ENCODE peak calls at places on chromosomes 5 and 9, in nine cellular contexts. S is A549, Z is astrocyte, W is K562, P is breast epithelium, T is cardiac fibroblast, N is WERI-Rb-1, A is brain microvascular endothelial cell, R is tibial nerve. U is an unnamed sample.

GRCh38 chr9:15104826-15105420 is 194.7 kb upstream of the FREM1 start:
- DNase-seq in S (peak), Z (peak), W (peak), P (no peak), T (peak), N (peak), A (peak), R (peak), U (peak)

GRCh38 chr9:70406446-70406862 is 8.0 kb downstream of the KLF9 start:
- DNase-seq in S (no peak), Z (peak), W (no peak), P (no peak), T (peak), N (no peak), A (peak), R (no peak), U (peak)

GRCh38 chr9:4211806-4212205 is 88.1 kb downstream of the GLIS3 start:
- DNase-seq in S (no peak), Z (no peak), W (no peak), P (no peak), T (no peak), N (no peak), A (no peak), R (no peak), U (no peak)

GRCh38 chr5:178180141-178180863 is 6.9 kb downstream of the GMCL2 start:
- DNase-seq in S (no peak), Z (no peak), W (no peak), P (no peak), T (no peak), N (no peak), A (no peak), R (no peak), U (no peak)

GRCh38 chr9:91992636-91993035 is 42.6 kb upstream of the ROR2 start:
- DNase-seq in S (no peak), Z (no peak), W (no peak), P (no peak), T (no peak), N (no peak), A (peak), R (no peak), U (no peak)

GRCh38 chr9:115111854-115112253 is 6.1 kb downstream of the TNC start:
- DNase-seq in S (no peak), Z (no peak), W (no peak), P (no peak), T (no peak), N (no peak), A (no peak), R (no peak), U (no peak)

GRCh38 chr9:2991292-2991691 is 147.4 kb upstream of the PUM3 start:
- DNase-seq in S (no peak), Z (no peak), W (no peak), P (no peak), T (no peak), N (no peak), A (no peak), R (no peak), U (no peak)

GRCh38 chr5:180519098-180519497 is 24.9 kb downstream of the CNOT6 start:
- DNase-seq in S (no peak), Z (peak), W (no peak), P (no peak), T (peak), N (no peak), A (no peak), R (no peak), U (no peak)

GRCh38 chr5:57094753-57095683 is 78.8 kb upstream of the GPBP1 start:
- DNase-seq in S (no peak), Z (no peak), W (no peak), P (no peak), T (peak), N (peak), A (peak), R (no peak), U (peak)

GRCh38 chr9:5375790-5376477 is 36.3 kb upstream of the RLN1 start:
- DNase-seq in S (no peak), Z (no peak), W (no peak), P (no peak), T (peak), N (no peak), A (no peak), R (no peak), U (no peak)

GRCh38 chr5:172353271-172353807 is 69.8 kb upstream of the UBTD2 start:
- DNase-seq in S (no peak), Z (no peak), W (no peak), P (no peak), T (no peak), N (no peak), A (no peak), R (no peak), U (no peak)

GRCh38 chr9:136664799-136665082 is 2.0 kb downstream of the EGFL7 start:
- DNase-seq in S (no peak), Z (no peak), W (no peak), P (no peak), T (no peak), N (no peak), A (no peak), R (no peak), U (no peak)

GRCh38 chr5:112210430-112211005 is 208.6 kb downstream of the EPB41L4A start:
- DNase-seq in S (peak), Z (peak), W (peak), P (no peak), T (peak), N (peak), A (peak), R (peak), U (peak)

GRCh38 chr5:106312360-106312759 is 1358.4 kb downstream of the EFNA5 start:
- DNase-seq in S (peak), Z (peak), W (no peak), P (no peak), T (peak), N (no peak), A (peak), R (no peak), U (no peak)

GRCh38 chr5:16489322-16489791 is 23.8 kb upstream of the ZNF622 start:
- DNase-seq in S (peak), Z (peak), W (peak), P (no peak), T (peak), N (no peak), A (no peak), R (peak), U (peak)

GRCh38 chr5:127386557-127386956 is 96.0 kb downstream of the MEGF10 start:
- DNase-seq in S (no peak), Z (peak), W (no peak), P (no peak), T (peak), N (no peak), A (peak), R (no peak), U (no peak)

GRCh38 chr5:80141147-80141671 is 106.1 kb downstream of the THBS4 start:
- DNase-seq in S (no peak), Z (no peak), W (no peak), P (peak), T (peak), N (peak), A (peak), R (peak), U (no peak)

GRCh38 chr9:125888220-125888619 is 141.0 kb downstream of the PBX3 start:
- DNase-seq in S (no peak), Z (peak), W (no peak), P (no peak), T (peak), N (no peak), A (no peak), R (no peak), U (no peak)

GRCh38 chr5:94415798-94416197 is 202.6 kb downstream of the KIAA0825 start:
- DNase-seq in S (no peak), Z (no peak), W (no peak), P (no peak), T (no peak), N (no peak), A (no peak), R (no peak), U (no peak)

GRCh38 chr9:126719677-126720435 is 85.0 kb upstream of the ZBTB43 start:
- DNase-seq in S (no peak), Z (peak), W (no peak), P (peak), T (peak), N (no peak), A (peak), R (peak), U (peak)

GRCh38 chr5:142896325-142897007 is 126.3 kb downstream of the ARHGAP26 start:
- DNase-seq in S (no peak), Z (no peak), W (no peak), P (no peak), T (no peak), N (no peak), A (no peak), R (no peak), U (no peak)

GRCh38 chr9:5510360-5510931 is at the start of gene PDCD1LG2:
- DNase-seq in S (no peak), Z (peak), W (no peak), P (no peak), T (peak), N (no peak), A (peak), R (no peak), U (peak)

GRCh38 chr5:172499287-172499686 is 45.0 kb upstream of the SH3PXD2B start:
- DNase-seq in S (no peak), Z (no peak), W (no peak), P (no peak), T (no peak), N (no peak), A (no peak), R (peak), U (no peak)

GRCh38 chr5:124894541-124894940 is 148.1 kb upstream of the ZNF608 start:
- DNase-seq in S (no peak), Z (no peak), W (no peak), P (no peak), T (no peak), N (no peak), A (no peak), R (no peak), U (no peak)

GRCh38 chr5:54713923-54714581 is 196.5 kb downstream of the SNX18 start:
- DNase-seq in S (no peak), Z (peak), W (no peak), P (no peak), T (peak), N (no peak), A (peak), R (no peak), U (no peak)

DNA sequence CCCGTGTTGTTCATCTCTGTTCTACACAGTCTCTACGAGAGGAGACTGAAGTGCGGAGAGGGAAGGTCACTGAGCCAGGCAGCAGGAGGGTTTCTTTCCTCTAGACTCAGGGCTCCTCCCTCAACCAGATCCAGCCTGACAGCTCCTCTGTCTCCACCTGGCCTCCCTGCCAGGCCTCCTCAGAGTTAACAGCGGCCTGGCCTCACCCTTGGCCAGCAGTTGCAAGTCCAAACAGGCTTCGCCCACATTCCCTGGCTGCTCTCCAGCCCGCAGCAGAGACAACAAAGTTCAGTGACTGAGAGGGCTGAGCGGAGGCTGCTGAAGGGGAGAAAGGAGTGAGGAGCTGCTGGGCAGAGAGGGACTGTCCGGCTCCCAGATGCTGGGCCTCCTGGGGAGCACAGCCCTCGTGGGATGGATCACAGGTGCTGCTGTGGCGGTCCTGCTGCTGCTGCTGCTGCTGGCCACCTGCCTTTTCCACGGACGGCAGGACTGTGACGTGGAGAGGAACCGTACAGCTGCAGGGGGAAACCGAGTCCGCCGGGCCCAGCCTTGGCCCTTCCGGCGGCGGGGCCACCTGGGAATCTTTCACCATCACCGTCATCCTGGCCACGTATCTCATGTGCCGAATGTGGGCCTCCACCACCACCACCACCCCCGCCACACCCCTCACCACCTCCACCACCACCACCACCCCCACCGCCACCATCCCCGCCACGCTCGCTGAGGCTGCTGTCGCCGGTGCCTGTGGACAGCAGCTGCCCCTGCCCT is at the start of gene HRCT1:
- DNase-seq in S (peak), Z (peak), W (no peak), P (peak), T (peak), N (no peak), A (peak), R (peak), U (no peak)
- H3K4me3 ChIP-seq in S (no peak), Z (no peak), W (no peak), P (peak), T (peak), N (no peak), A (no peak), R (peak), U (no peak)

DNA sequence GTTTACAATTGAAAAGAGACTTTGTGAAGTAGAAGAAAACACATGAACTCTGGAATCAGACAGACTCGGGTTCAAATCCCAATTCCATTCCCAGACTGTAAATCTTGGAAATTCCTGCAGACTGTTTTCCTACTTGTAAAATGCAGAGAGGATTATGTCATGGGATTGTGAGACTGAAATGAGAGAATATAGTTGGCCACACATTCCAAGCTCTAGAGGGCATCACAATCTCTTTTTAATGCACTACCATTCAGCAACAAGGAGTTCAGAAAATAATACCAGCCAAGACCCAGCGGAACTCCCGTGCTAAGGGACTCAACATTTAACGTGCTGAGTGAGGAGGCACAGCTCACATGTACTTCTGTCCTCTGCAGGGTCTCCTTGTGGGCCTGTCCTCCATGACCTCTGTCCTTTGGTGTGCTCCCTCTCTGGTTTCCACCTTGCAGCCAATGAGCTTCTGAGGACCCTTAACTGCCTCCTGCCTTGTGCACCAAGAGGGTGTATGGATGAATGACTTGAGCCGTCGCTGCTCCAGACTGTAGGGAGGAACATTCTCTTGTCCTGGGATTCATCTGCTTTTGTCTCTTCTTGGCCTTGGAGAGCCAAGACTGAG is 263.5 kb downstream of the NTRK2 start:
- DNase-seq in S (no peak), Z (no peak), W (no peak), P (no peak), T (no peak), N (no peak), A (no peak), R (no peak), U (no peak)
- TF ChIP-seq CTCF in S (peak), Z (peak), W (no peak), P (no peak), T (no peak), N (no peak), A (no peak), R (peak), U (no peak)

GRCh38 chr5:73812457-73812856 is 186.5 kb downstream of the ARHGEF28 start:
- DNase-seq in S (no peak), Z (peak), W (no peak), P (no peak), T (no peak), N (no peak), A (no peak), R (no peak), U (no peak)

GRCh38 chr5:73812962-73813588 is 187.1 kb downstream of the ARHGEF28 start:
- DNase-seq in S (peak), Z (peak), W (no peak), P (no peak), T (no peak), N (no peak), A (no peak), R (no peak), U (no peak)

GRCh38 chr5:73816656-73817420 is 190.8 kb downstream of the ARHGEF28 start:
- DNase-seq in S (no peak), Z (peak), W (no peak), P (no peak), T (peak), N (no peak), A (peak), R (no peak), U (no peak)

GRCh38 chr5:73815631-73816030 is 189.6 kb downstream of the ARHGEF28 start:
- DNase-seq in S (no peak), Z (peak), W (no peak), P (no peak), T (no peak), N (no peak), A (no peak), R (no peak), U (no peak)

DNA sequence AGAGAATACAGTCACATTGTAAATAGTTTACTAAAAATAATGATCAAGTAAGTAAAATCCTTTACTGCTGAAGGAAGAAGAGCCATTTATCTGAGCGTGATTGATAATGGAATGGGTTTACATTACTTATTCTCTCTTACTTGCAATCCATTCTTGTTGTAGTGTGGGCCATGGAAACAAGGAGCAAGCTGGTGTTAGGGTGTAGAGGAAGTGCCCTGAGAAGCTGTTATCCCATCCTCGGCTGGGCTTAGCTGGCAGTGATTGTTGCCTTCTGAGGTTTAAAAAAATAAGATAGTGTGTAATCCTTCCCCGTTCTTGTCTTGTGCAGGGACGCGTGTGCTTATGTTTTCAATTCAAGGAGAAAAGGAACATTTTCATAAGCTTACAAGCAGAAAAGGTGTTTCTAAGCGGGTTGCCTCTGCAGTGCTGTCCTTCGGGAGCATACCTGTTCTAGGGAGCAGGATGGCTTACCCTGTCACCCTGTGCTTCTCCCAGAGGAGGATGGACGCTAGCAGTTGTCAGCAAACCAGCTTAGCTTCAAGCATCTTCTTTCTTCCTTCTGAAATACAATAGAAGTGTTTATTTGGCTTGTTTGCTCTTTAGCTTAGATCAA is 188.3 kb downstream of the ARHGEF28 start:
- DNase-seq in S (no peak), Z (no peak), W (no peak), P (no peak), T (no peak), N (no peak), A (no peak), R (no peak), U (no peak)
- H3K4me3 ChIP-seq in S (peak), Z (no peak), W (no peak), P (peak), T (no peak), N (no peak), A (no peak), R (no peak), U (no peak)

GRCh38 chr5:26143259-26143658 is 895.1 kb downstream of the CDH9 start:
- DNase-seq in S (no peak), Z (no peak), W (no peak), P (no peak), T (no peak), N (no peak), A (no peak), R (no peak), U (no peak)

DNA sequence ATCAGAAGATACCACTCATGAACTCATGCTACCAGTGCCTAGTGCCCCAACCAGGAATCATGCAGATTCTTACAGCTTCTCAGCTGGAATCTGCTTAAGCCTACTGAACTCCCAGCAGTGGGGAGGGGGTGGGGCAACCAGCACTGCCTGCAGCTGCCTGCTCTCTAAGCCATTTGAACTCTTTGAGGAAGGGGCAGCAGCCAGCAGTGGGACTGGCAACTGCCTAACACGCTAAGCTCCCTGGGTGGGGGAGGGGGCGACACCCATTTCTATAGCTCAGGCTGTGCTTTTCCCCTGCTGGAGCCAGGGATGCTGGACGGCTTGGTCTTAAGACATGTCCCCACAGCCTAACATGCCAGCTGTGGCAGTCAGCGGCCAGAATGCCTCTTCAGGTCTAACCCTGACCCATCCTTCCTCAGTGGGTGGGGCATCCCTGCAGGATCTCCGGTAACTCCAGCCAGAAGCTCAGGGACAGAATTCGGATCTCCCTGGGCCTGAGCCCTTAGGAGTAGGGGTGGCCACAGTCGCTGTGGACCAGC is 889.7 kb downstream of the CDH9 start:
- DNase-seq in S (no peak), Z (no peak), W (no peak), P (no peak), T (no peak), N (peak), A (no peak), R (no peak), U (no peak)
- TF ChIP-seq CTCF in S (no peak), Z (no peak), W (no peak), P (no peak), T (no peak), N (no peak), A (no peak), R (no peak), U (no peak)

DNA sequence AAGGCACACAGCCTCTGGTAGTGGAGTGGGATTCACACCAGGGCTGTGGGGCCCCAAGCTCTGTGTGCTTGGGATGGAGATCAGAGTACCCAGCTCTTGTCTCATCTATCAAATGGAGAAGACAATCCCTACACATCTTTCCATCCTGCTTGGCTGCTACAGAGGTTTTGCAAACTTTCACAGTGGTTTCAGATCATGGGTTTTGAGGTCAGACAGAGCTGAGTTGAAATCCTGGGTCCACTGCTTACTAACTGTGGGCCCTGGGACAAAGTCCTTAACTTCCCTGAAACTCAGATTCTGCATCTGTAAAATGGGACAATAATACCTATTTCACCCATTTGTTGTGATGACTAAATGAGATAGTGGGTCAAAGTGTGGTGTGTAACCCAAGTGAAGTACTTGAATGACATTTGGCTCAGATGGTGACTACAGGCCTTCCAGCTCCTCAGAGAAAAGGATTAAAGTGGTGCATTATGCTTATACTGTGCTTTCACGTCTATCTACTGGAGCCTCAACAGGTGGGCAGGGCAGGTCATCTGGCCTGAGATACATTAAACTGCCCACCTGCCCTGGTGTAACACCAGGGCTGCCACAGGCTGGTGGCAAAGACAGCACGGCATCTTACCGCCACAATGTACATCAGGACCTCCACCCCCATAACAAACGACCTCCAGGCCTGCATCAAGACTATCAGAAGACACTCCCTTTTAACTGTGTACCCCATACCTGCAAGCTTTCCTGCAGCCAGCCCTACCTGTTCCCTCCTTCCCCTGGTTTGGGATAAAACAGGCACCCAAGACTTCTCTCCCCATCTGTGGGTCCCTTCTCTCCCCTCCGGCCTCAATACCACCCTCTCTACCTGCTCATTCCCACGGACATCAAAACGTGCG is 774 bp upstream of the TRAF1 start:
- DNase-seq in S (no peak), Z (no peak), W (no peak), P (no peak), T (no peak), N (no peak), A (no peak), R (no peak), U (peak)
- H3K4me3 ChIP-seq in S (no peak), Z (no peak), W (no peak), P (no peak), T (no peak), N (no peak), A (no peak), R (peak), U (peak)

GRCh38 chr9:89171693-89172092 is 6.9 kb downstream of the SHC3 start:
- DNase-seq in S (no peak), Z (no peak), W (no peak), P (no peak), T (no peak), N (no peak), A (no peak), R (no peak), U (no peak)
- TF ChIP-seq CTCF in S (no peak), Z (no peak), W (peak), P (no peak), T (no peak), N (peak), A (peak), R (no peak), U (no peak)

U was measured in GM12865.